ENCODE peak calls at places on chromosomes 11 and 22, in eight cellular contexts. One of them, this sample, is unnamed.

GRCh38 chr11:12674936-12675696 is 895 bp downstream of the TEAD1 start:
- DNase-seq in transverse colon: no peak
- DNase-seq in stomach: peak; percentile 38
- DNase-seq in K562: peak; percentile 52
- DNase-seq in GM12878: no peak
- DNase-seq in esophagus muscularis mucosa: no peak
- DNase-seq in HCT116: no peak
- DNase-seq in sigmoid colon: peak; percentile 79
- DNase-seq in this sample: no peak

GRCh38 chr22:43176090-43176489 is 10.8 kb downstream of the TTLL12 start:
- DNase-seq in transverse colon: no peak
- DNase-seq in stomach: no peak
- DNase-seq in K562: no peak
- DNase-seq in GM12878: no peak
- DNase-seq in esophagus muscularis mucosa: no peak
- DNase-seq in HCT116: no peak
- DNase-seq in sigmoid colon: no peak
- DNase-seq in this sample: no peak

GRCh38 chr11:68331338-68331947 is 19.1 kb downstream of the LRP5 start:
- DNase-seq in transverse colon: peak; percentile 51
- DNase-seq in stomach: no peak
- DNase-seq in K562: no peak
- DNase-seq in GM12878: no peak
- DNase-seq in esophagus muscularis mucosa: no peak
- DNase-seq in HCT116: no peak
- DNase-seq in sigmoid colon: no peak
- DNase-seq in this sample: no peak

GRCh38 chr11:11570823-11571222 is 51.0 kb downstream of the GALNT18 start:
- DNase-seq in transverse colon: no peak
- DNase-seq in stomach: no peak
- DNase-seq in K562: no peak
- DNase-seq in GM12878: no peak
- DNase-seq in esophagus muscularis mucosa: no peak
- DNase-seq in HCT116: no peak
- DNase-seq in sigmoid colon: no peak
- DNase-seq in this sample: no peak

GRCh38 chr11:10394229-10395100 is 60.6 kb upstream of the AMPD3 start:
- DNase-seq in transverse colon: no peak
- DNase-seq in stomach: no peak
- DNase-seq in K562: no peak
- DNase-seq in GM12878: no peak
- DNase-seq in esophagus muscularis mucosa: no peak
- DNase-seq in HCT116: no peak
- DNase-seq in sigmoid colon: no peak
- DNase-seq in this sample: no peak

GRCh38 chr11:112289588-112290461 is 29.2 kb upstream of the PLET1 start:
- DNase-seq in transverse colon: peak; percentile 88
- DNase-seq in stomach: peak; percentile 88
- DNase-seq in K562: peak; percentile 94
- DNase-seq in GM12878: no peak
- DNase-seq in esophagus muscularis mucosa: peak; percentile 94
- DNase-seq in HCT116: no peak
- DNase-seq in sigmoid colon: peak; percentile 89
- DNase-seq in this sample: peak; percentile 90

GRCh38 chr11:75779960-75780359 is 11.4 kb downstream of the DGAT2 start:
- DNase-seq in transverse colon: no peak
- DNase-seq in stomach: no peak
- DNase-seq in K562: no peak
- DNase-seq in GM12878: no peak
- DNase-seq in esophagus muscularis mucosa: no peak
- DNase-seq in HCT116: no peak
- DNase-seq in sigmoid colon: no peak
- DNase-seq in this sample: no peak

GRCh38 chr22:38984224-38984623 is 2.1 kb downstream of the APOBEC3B start:
- DNase-seq in transverse colon: no peak
- DNase-seq in stomach: no peak
- DNase-seq in K562: no peak
- DNase-seq in GM12878: no peak
- DNase-seq in esophagus muscularis mucosa: no peak
- DNase-seq in HCT116: no peak
- DNase-seq in sigmoid colon: no peak
- DNase-seq in this sample: no peak

GRCh38 chr11:32526715-32527114 is 56.9 kb upstream of the EIF3M start:
- DNase-seq in transverse colon: no peak
- DNase-seq in stomach: no peak
- DNase-seq in K562: no peak
- DNase-seq in GM12878: no peak
- DNase-seq in esophagus muscularis mucosa: peak; percentile 37
- DNase-seq in HCT116: no peak
- DNase-seq in sigmoid colon: no peak
- DNase-seq in this sample: no peak

GRCh38 chr11:727281-727701 is 20.0 kb upstream of the TALDO1 start:
- DNase-seq in transverse colon: no peak
- DNase-seq in stomach: no peak
- DNase-seq in K562: no peak
- DNase-seq in GM12878: no peak
- DNase-seq in esophagus muscularis mucosa: no peak
- DNase-seq in HCT116: no peak
- DNase-seq in sigmoid colon: no peak
- DNase-seq in this sample: no peak

GRCh38 chr11:11476971-11477645 is 124.1 kb upstream of the CSNK2A3 start:
- DNase-seq in transverse colon: no peak
- DNase-seq in stomach: no peak
- DNase-seq in K562: no peak
- DNase-seq in GM12878: no peak
- DNase-seq in esophagus muscularis mucosa: no peak
- DNase-seq in HCT116: no peak
- DNase-seq in sigmoid colon: no peak
- DNase-seq in this sample: no peak

GRCh38 chr11:3149852-3150188 is 15.3 kb downstream of the OSBPL5 start:
- DNase-seq in transverse colon: no peak
- DNase-seq in stomach: no peak
- DNase-seq in K562: no peak
- DNase-seq in GM12878: no peak
- DNase-seq in esophagus muscularis mucosa: no peak
- DNase-seq in HCT116: no peak
- DNase-seq in sigmoid colon: no peak
- DNase-seq in this sample: no peak

GRCh38 chr11:1408346-1408745 is 18.6 kb downstream of the BRSK2 start:
- DNase-seq in transverse colon: no peak
- DNase-seq in stomach: no peak
- DNase-seq in K562: no peak
- DNase-seq in GM12878: no peak
- DNase-seq in esophagus muscularis mucosa: no peak
- DNase-seq in HCT116: no peak
- DNase-seq in sigmoid colon: no peak
- DNase-seq in this sample: no peak

GRCh38 chr11:3130269-3131071 is 34.6 kb downstream of the OSBPL5 start:
- DNase-seq in transverse colon: no peak
- DNase-seq in stomach: no peak
- DNase-seq in K562: no peak
- DNase-seq in GM12878: no peak
- DNase-seq in esophagus muscularis mucosa: no peak
- DNase-seq in HCT116: no peak
- DNase-seq in sigmoid colon: peak; percentile 64
- DNase-seq in this sample: no peak

GRCh38 chr22:30441088-30441487 is 15.5 kb downstream of the MTFP1 start:
- DNase-seq in transverse colon: no peak
- DNase-seq in stomach: no peak
- DNase-seq in K562: no peak
- DNase-seq in GM12878: no peak
- DNase-seq in esophagus muscularis mucosa: no peak
- DNase-seq in HCT116: no peak
- DNase-seq in sigmoid colon: no peak
- DNase-seq in this sample: no peak

GRCh38 chr22:30439226-30439625 is 13.7 kb downstream of the MTFP1 start:
- DNase-seq in transverse colon: no peak
- DNase-seq in stomach: no peak
- DNase-seq in K562: no peak
- DNase-seq in GM12878: no peak
- DNase-seq in esophagus muscularis mucosa: no peak
- DNase-seq in HCT116: no peak
- DNase-seq in sigmoid colon: no peak
- DNase-seq in this sample: no peak

GRCh38 chr22:30439836-30440235 is 14.3 kb downstream of the MTFP1 start:
- DNase-seq in transverse colon: no peak
- DNase-seq in stomach: no peak
- DNase-seq in K562: no peak
- DNase-seq in GM12878: no peak
- DNase-seq in esophagus muscularis mucosa: no peak
- DNase-seq in HCT116: no peak
- DNase-seq in sigmoid colon: no peak
- DNase-seq in this sample: no peak

GRCh38 chr22:30445438-30445936 is 19.9 kb downstream of the MTFP1 start:
- DNase-seq in transverse colon: no peak
- DNase-seq in stomach: no peak
- DNase-seq in K562: no peak
- DNase-seq in GM12878: no peak
- DNase-seq in esophagus muscularis mucosa: no peak
- DNase-seq in HCT116: no peak
- DNase-seq in sigmoid colon: no peak
- DNase-seq in this sample: no peak

DNA sequence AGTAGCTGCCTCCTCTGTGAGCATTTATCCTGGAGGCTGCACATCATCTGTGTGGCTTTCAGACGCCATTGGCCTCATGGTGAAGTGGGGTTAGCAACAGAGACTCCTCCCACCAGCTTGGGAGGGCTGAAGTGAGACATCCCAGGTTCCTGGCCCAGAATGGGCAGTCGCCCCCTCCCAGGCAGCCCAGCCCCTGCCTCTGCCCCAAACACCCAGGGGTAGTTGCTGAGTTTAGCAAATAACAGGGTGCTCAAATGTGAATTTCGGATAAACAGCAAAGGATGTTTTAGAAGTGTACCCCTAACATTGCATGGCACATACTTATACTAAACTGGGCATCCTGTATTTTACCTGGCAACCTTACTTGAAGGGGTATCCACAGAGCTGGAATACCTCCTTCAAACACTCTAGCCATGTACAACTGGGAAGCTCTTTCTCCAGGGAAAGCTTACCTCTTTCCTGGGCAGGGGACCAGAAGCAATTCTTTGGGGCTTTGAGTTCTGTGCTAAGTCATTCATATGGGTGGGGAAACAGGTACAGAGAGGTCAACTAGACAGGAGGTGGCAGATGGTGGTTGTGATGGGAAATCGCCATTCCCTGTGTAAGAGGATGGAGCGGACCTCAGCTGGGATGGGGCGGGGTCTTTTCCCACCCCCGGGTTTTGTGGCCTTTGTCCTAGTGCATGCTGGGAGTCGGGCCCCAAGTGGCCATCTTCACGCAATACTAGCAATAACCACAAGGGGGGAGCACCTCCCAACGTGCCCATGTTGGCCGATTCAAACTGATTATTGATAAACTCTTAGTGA is 19.3 kb downstream of the MTFP1 start:
- DNase-seq in transverse colon: peak; percentile 48
- DNase-seq in stomach: peak; percentile 67
- DNase-seq in K562: peak; percentile 79
- DNase-seq in GM12878: no peak
- DNase-seq in esophagus muscularis mucosa: no peak
- DNase-seq in HCT116: peak; percentile 54
- DNase-seq in sigmoid colon: no peak
- DNase-seq in this sample: peak; percentile 73
- TF ChIP-seq POLR2AphosphoS5 in transverse colon: no peak
- TF ChIP-seq POLR2AphosphoS5 in stomach: no peak
- TF ChIP-seq POLR2AphosphoS5 in K562: peak; percentile 88
- TF ChIP-seq POLR2AphosphoS5 in GM12878: peak; percentile 69
- TF ChIP-seq POLR2AphosphoS5 in esophagus muscularis mucosa: no peak
- TF ChIP-seq POLR2AphosphoS5 in HCT116: peak; percentile 82
- TF ChIP-seq POLR2AphosphoS5 in sigmoid colon: no peak
- TF ChIP-seq POLR2AphosphoS5 in this sample: peak; percentile 78

DNA sequence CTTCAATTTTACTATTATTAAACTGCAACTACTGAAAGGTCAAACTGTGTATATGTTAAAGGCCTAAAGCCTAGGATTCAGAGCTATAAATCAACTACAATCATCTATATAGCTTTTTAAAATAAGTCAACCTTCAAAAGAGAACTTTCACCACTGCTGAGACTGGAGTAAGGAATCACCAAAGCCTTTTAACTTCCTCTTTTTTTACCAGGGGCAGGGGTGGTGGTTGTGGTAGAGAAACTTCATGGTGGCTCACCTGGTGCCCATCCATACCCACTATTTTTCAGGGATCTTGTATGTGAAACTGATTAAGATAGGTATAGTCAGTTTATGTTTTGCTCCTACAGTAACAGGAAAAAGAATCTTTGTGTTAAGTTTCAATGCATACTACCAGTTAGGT is 31.5 kb downstream of the TSG101 start:
- DNase-seq in transverse colon: no peak
- DNase-seq in stomach: no peak
- DNase-seq in K562: no peak
- DNase-seq in GM12878: no peak
- DNase-seq in esophagus muscularis mucosa: no peak
- DNase-seq in HCT116: no peak
- DNase-seq in sigmoid colon: no peak
- DNase-seq in this sample: no peak
- TF ChIP-seq POLR2A in transverse colon: no peak
- TF ChIP-seq POLR2A in stomach: no peak
- TF ChIP-seq POLR2A in K562: no peak
- TF ChIP-seq POLR2A in GM12878: no peak
- TF ChIP-seq POLR2A in esophagus muscularis mucosa: no peak
- TF ChIP-seq POLR2A in HCT116: no peak
- TF ChIP-seq POLR2A in sigmoid colon: no peak
- TF ChIP-seq POLR2A in this sample: no peak

GRCh38 chr11:114125959-114126358 is 66.4 kb downstream of the ZBTB16 start:
- DNase-seq in transverse colon: no peak
- DNase-seq in stomach: no peak
- DNase-seq in K562: no peak
- DNase-seq in GM12878: no peak
- DNase-seq in esophagus muscularis mucosa: no peak
- DNase-seq in HCT116: no peak
- DNase-seq in sigmoid colon: peak; percentile 64
- DNase-seq in this sample: no peak
- TF ChIP-seq POLR2AphosphoS5 in transverse colon: peak; percentile 25
- TF ChIP-seq POLR2AphosphoS5 in stomach: no peak
- TF ChIP-seq POLR2AphosphoS5 in K562: no peak
- TF ChIP-seq POLR2AphosphoS5 in GM12878: no peak
- TF ChIP-seq POLR2AphosphoS5 in esophagus muscularis mucosa: peak; percentile 28
- TF ChIP-seq POLR2AphosphoS5 in HCT116: no peak
- TF ChIP-seq POLR2AphosphoS5 in sigmoid colon: peak; percentile 47
- TF ChIP-seq POLR2AphosphoS5 in this sample: no peak

GRCh38 chr11:128837627-128838026 is 29.5 kb downstream of the KCNJ1 start:
- DNase-seq in transverse colon: no peak
- DNase-seq in stomach: no peak
- DNase-seq in K562: no peak
- DNase-seq in GM12878: no peak
- DNase-seq in esophagus muscularis mucosa: no peak
- DNase-seq in HCT116: no peak
- DNase-seq in sigmoid colon: no peak
- DNase-seq in this sample: no peak
- TF ChIP-seq POLR2A in transverse colon: no peak
- TF ChIP-seq POLR2A in stomach: no peak
- TF ChIP-seq POLR2A in K562: no peak
- TF ChIP-seq POLR2A in GM12878: no peak
- TF ChIP-seq POLR2A in esophagus muscularis mucosa: no peak
- TF ChIP-seq POLR2A in HCT116: no peak
- TF ChIP-seq POLR2A in sigmoid colon: no peak
- TF ChIP-seq POLR2A in this sample: no peak